ENCODE peak calls at places on chromosomes 12 and 14, in nine cellular contexts. Y is AG04449, C is Karpas-422, L is mucosa of gallbladder, U is Ammon's horn, P is lower leg skin, T is NCI-H1105, I is substantia nigra, K is right atrium auricular region. A is an unnamed sample.

GRCh38 chr14:54695196-54695595 is 128.3 kb downstream of the SAMD4A start:
- DNase-seq in U (no peak), I (no peak), Y (no peak), P (no peak), C (no peak), K (peak; percentile 50), T (no peak), L (no peak), A (no peak)

GRCh38 chr12:118842753-118843335 is 138.5 kb upstream of the SRRM4 start:
- DNase-seq in T (no peak), I (no peak), P (no peak), L (no peak), U (peak; percentile 55), C (no peak), K (no peak), Y (no peak), A (no peak)

GRCh38 chr14:59913187-59913586 is 6.8 kb upstream of the LRRC9 start:
- DNase-seq in U (no peak), K (no peak), I (no peak), Y (no peak), L (no peak), T (no peak), P (no peak), C (no peak), A (no peak)

GRCh38 chr12:31965090-31965489 is 5.9 kb downstream of the RESF1 start:
- DNase-seq in Y (no peak), K (no peak), L (no peak), C (peak; percentile 48), U (no peak), P (no peak), I (no peak), T (no peak), A (no peak)

GRCh38 chr12:8449293-8449944 is 6.3 kb upstream of the CLEC6A start:
- DNase-seq in U (no peak), T (no peak), C (no peak), Y (no peak), P (no peak), K (no peak), L (no peak), I (no peak), A (no peak)

GRCh38 chr14:89669209-89669608 is 252.2 kb upstream of the FOXN3 start:
- DNase-seq in C (no peak), T (no peak), P (no peak), U (peak; percentile 74), K (no peak), L (peak; percentile 22), I (peak; percentile 3), Y (no peak), A (no peak)

GRCh38 chr14:71380271-71380670 is 473.0 kb downstream of the PCNX1 start:
- DNase-seq in T (no peak), Y (peak; percentile 75), I (no peak), P (no peak), K (no peak), U (no peak), L (no peak), C (no peak), A (no peak)

GRCh38 chr12:45464699-45465098 is 248.8 kb downstream of the ANO6 start:
- DNase-seq in C (no peak), L (no peak), I (no peak), K (no peak), P (no peak), T (no peak), Y (no peak), U (no peak), A (no peak)

GRCh38 chr14:60933920-60934655 is 46.8 kb downstream of the TRMT5 start:
- DNase-seq in L (no peak), T (no peak), I (no peak), U (no peak), P (no peak), C (no peak), K (no peak), Y (no peak), A (no peak)

GRCh38 chr14:24136684-24137528 is 912 bp downstream of the PSME1 start:
- DNase-seq in C (peak; percentile 82), L (no peak), T (no peak), I (no peak), K (no peak), U (no peak), Y (no peak), P (no peak), A (no peak)

A was measured in NCI-H460.